ENCODE peak calls at places on chromosomes 7 and 10, in nine cellular contexts. One of them, this sample, is unnamed.

GRCh38 chr10:26486304-26486703 is 48.2 kb downstream of the APBB1IP start:
- DNase-seq in keratinocyte: peak; percentile 81
- DNase-seq in PC-3: peak; percentile 76
- DNase-seq in fibroblast of lung: peak; percentile 18
- DNase-seq in adrenal gland: no peak
- DNase-seq in A549: peak; percentile 24
- DNase-seq in ascending aorta: peak; percentile 72
- DNase-seq in heart left ventricle: no peak
- DNase-seq in heart right ventricle: peak; percentile 19
- DNase-seq in this sample: no peak

GRCh38 chr10:78390817-78391216 is 357.2 kb downstream of the RPS24 start:
- DNase-seq in keratinocyte: no peak
- DNase-seq in PC-3: no peak
- DNase-seq in fibroblast of lung: no peak
- DNase-seq in adrenal gland: no peak
- DNase-seq in A549: no peak
- DNase-seq in ascending aorta: no peak
- DNase-seq in heart left ventricle: no peak
- DNase-seq in heart right ventricle: no peak
- DNase-seq in this sample: no peak

GRCh38 chr7:116357776-116358670 is 141.5 kb upstream of the CAV2 start:
- DNase-seq in keratinocyte: peak; percentile 19
- DNase-seq in PC-3: peak; percentile 72
- DNase-seq in fibroblast of lung: peak; percentile 60
- DNase-seq in adrenal gland: no peak
- DNase-seq in A549: no peak
- DNase-seq in ascending aorta: no peak
- DNase-seq in heart left ventricle: no peak
- DNase-seq in heart right ventricle: no peak
- DNase-seq in this sample: no peak

GRCh38 chr7:117875566-117875965 is 2.3 kb upstream of the CTTNBP2 start:
- DNase-seq in keratinocyte: no peak
- DNase-seq in PC-3: peak; percentile 14
- DNase-seq in fibroblast of lung: peak; percentile 28
- DNase-seq in adrenal gland: no peak
- DNase-seq in A549: no peak
- DNase-seq in ascending aorta: no peak
- DNase-seq in heart left ventricle: no peak
- DNase-seq in heart right ventricle: no peak
- DNase-seq in this sample: no peak

GRCh38 chr10:97894092-97894491 is 44.4 kb downstream of the GOLGA7B start:
- DNase-seq in keratinocyte: no peak
- DNase-seq in PC-3: no peak
- DNase-seq in fibroblast of lung: no peak
- DNase-seq in adrenal gland: no peak
- DNase-seq in A549: no peak
- DNase-seq in ascending aorta: no peak
- DNase-seq in heart left ventricle: no peak
- DNase-seq in heart right ventricle: no peak
- DNase-seq in this sample: no peak

GRCh38 chr10:42979181-42979580 is 97.7 kb upstream of the RET start:
- DNase-seq in keratinocyte: no peak
- DNase-seq in PC-3: no peak
- DNase-seq in fibroblast of lung: no peak
- DNase-seq in adrenal gland: peak; percentile 13
- DNase-seq in A549: no peak
- DNase-seq in ascending aorta: peak; percentile 27
- DNase-seq in heart left ventricle: no peak
- DNase-seq in heart right ventricle: no peak
- DNase-seq in this sample: no peak

GRCh38 chr7:157466473-157467261 is 129.9 kb downstream of the DNAJB6 start:
- DNase-seq in keratinocyte: no peak
- DNase-seq in PC-3: no peak
- DNase-seq in fibroblast of lung: no peak
- DNase-seq in adrenal gland: no peak
- DNase-seq in A549: no peak
- DNase-seq in ascending aorta: peak; percentile 30
- DNase-seq in heart left ventricle: peak; percentile 8
- DNase-seq in heart right ventricle: no peak
- DNase-seq in this sample: no peak

GRCh38 chr7:130154501-130155317 is 50.5 kb downstream of the TMEM209 start:
- DNase-seq in keratinocyte: no peak
- DNase-seq in PC-3: peak; percentile 19
- DNase-seq in fibroblast of lung: no peak
- DNase-seq in adrenal gland: peak; percentile 72
- DNase-seq in A549: no peak
- DNase-seq in ascending aorta: peak; percentile 53
- DNase-seq in heart left ventricle: no peak
- DNase-seq in heart right ventricle: no peak
- DNase-seq in this sample: no peak

GRCh38 chr7:32470871-32471270 is 19.3 kb downstream of the LSM5 start:
- DNase-seq in keratinocyte: no peak
- DNase-seq in PC-3: no peak
- DNase-seq in fibroblast of lung: no peak
- DNase-seq in adrenal gland: no peak
- DNase-seq in A549: no peak
- DNase-seq in ascending aorta: no peak
- DNase-seq in heart left ventricle: no peak
- DNase-seq in heart right ventricle: no peak
- DNase-seq in this sample: no peak

GRCh38 chr7:18993933-18994668 is 123.3 kb downstream of the TWIST1 start:
- DNase-seq in keratinocyte: no peak
- DNase-seq in PC-3: no peak
- DNase-seq in fibroblast of lung: no peak
- DNase-seq in adrenal gland: no peak
- DNase-seq in A549: no peak
- DNase-seq in ascending aorta: no peak
- DNase-seq in heart left ventricle: no peak
- DNase-seq in heart right ventricle: no peak
- DNase-seq in this sample: no peak

GRCh38 chr10:62079885-62080559 is 178.5 kb downstream of the ARID5B start:
- DNase-seq in keratinocyte: no peak
- DNase-seq in PC-3: no peak
- DNase-seq in fibroblast of lung: no peak
- DNase-seq in adrenal gland: no peak
- DNase-seq in A549: no peak
- DNase-seq in ascending aorta: no peak
- DNase-seq in heart left ventricle: no peak
- DNase-seq in heart right ventricle: no peak
- DNase-seq in this sample: no peak

GRCh38 chr7:100400656-100401055 is 27.4 kb downstream of the PILRA start:
- DNase-seq in keratinocyte: no peak
- DNase-seq in PC-3: no peak
- DNase-seq in fibroblast of lung: no peak
- DNase-seq in adrenal gland: no peak
- DNase-seq in A549: no peak
- DNase-seq in ascending aorta: peak; percentile 37
- DNase-seq in heart left ventricle: no peak
- DNase-seq in heart right ventricle: no peak
- DNase-seq in this sample: no peak
- TF ChIP-seq CTCF in keratinocyte: no peak
- TF ChIP-seq CTCF in PC-3: no peak
- TF ChIP-seq CTCF in fibroblast of lung: no peak
- TF ChIP-seq CTCF in adrenal gland: no peak
- TF ChIP-seq CTCF in A549: no peak
- TF ChIP-seq CTCF in ascending aorta: no peak
- TF ChIP-seq CTCF in heart left ventricle: no peak
- TF ChIP-seq CTCF in heart right ventricle: no peak
- TF ChIP-seq CTCF in this sample: no peak

GRCh38 chr10:71771204-71771603 is 2.1 kb downstream of the VSIR start:
- DNase-seq in keratinocyte: no peak
- DNase-seq in PC-3: no peak
- DNase-seq in fibroblast of lung: no peak
- DNase-seq in adrenal gland: peak; percentile 59
- DNase-seq in A549: no peak
- DNase-seq in ascending aorta: no peak
- DNase-seq in heart left ventricle: no peak
- DNase-seq in heart right ventricle: no peak
- DNase-seq in this sample: no peak

GRCh38 chr10:71773221-71773971 is at the start of gene VSIR:
- DNase-seq in keratinocyte: no peak
- DNase-seq in PC-3: peak; percentile 81
- DNase-seq in fibroblast of lung: peak; percentile 72
- DNase-seq in adrenal gland: peak; percentile 88
- DNase-seq in A549: peak; percentile 81
- DNase-seq in ascending aorta: peak; percentile 96
- DNase-seq in heart left ventricle: peak; percentile 91
- DNase-seq in heart right ventricle: peak; percentile 90
- DNase-seq in this sample: peak; percentile 43

GRCh38 chr10:71770789-71771188 is 2.5 kb downstream of the VSIR start:
- DNase-seq in keratinocyte: no peak
- DNase-seq in PC-3: no peak
- DNase-seq in fibroblast of lung: no peak
- DNase-seq in adrenal gland: no peak
- DNase-seq in A549: no peak
- DNase-seq in ascending aorta: peak; percentile 86
- DNase-seq in heart left ventricle: no peak
- DNase-seq in heart right ventricle: no peak
- DNase-seq in this sample: no peak

GRCh38 chr10:71772832-71773220 is 494 bp downstream of the VSIR start:
- DNase-seq in keratinocyte: no peak
- DNase-seq in PC-3: no peak
- DNase-seq in fibroblast of lung: no peak
- DNase-seq in adrenal gland: no peak
- DNase-seq in A549: no peak
- DNase-seq in ascending aorta: no peak
- DNase-seq in heart left ventricle: no peak
- DNase-seq in heart right ventricle: no peak
- DNase-seq in this sample: no peak

GRCh38 chr10:71771821-71772617 is 1.3 kb downstream of the VSIR start:
- DNase-seq in keratinocyte: no peak
- DNase-seq in PC-3: peak; percentile 73
- DNase-seq in fibroblast of lung: peak; percentile 64
- DNase-seq in adrenal gland: peak; percentile 67
- DNase-seq in A549: peak; percentile 40
- DNase-seq in ascending aorta: peak; percentile 93
- DNase-seq in heart left ventricle: peak; percentile 82
- DNase-seq in heart right ventricle: peak; percentile 89
- DNase-seq in this sample: no peak
- H3K4me1 ChIP-seq in keratinocyte: peaks cover 41% of the 10 kb centered on the region
- H3K4me1 ChIP-seq in PC-3: peaks cover 28% of the 10 kb centered on the region
- H3K4me1 ChIP-seq in fibroblast of lung: peaks cover 46% of the 10 kb centered on the region
- H3K4me1 ChIP-seq in adrenal gland: peaks cover 72% of the 10 kb centered on the region
- H3K4me1 ChIP-seq in A549: peaks cover 62% of the 10 kb centered on the region
- H3K4me1 ChIP-seq in ascending aorta: peaks cover 40% of the 10 kb centered on the region
- H3K4me1 ChIP-seq in heart left ventricle: peaks cover 85% of the 10 kb centered on the region
- H3K4me1 ChIP-seq in heart right ventricle: peaks cover 94% of the 10 kb centered on the region
- H3K4me1 ChIP-seq in this sample: peaks cover 59% of the 10 kb centered on the region

GRCh38 chr7:134856141-134856540 is 76.7 kb downstream of the CALD1 start:
- DNase-seq in keratinocyte: no peak
- DNase-seq in PC-3: no peak
- DNase-seq in fibroblast of lung: no peak
- DNase-seq in adrenal gland: no peak
- DNase-seq in A549: no peak
- DNase-seq in ascending aorta: no peak
- DNase-seq in heart left ventricle: no peak
- DNase-seq in heart right ventricle: no peak
- DNase-seq in this sample: no peak

GRCh38 chr7:134856692-134857091 is 77.3 kb downstream of the CALD1 start:
- DNase-seq in keratinocyte: no peak
- DNase-seq in PC-3: no peak
- DNase-seq in fibroblast of lung: peak; percentile 65
- DNase-seq in adrenal gland: no peak
- DNase-seq in A549: no peak
- DNase-seq in ascending aorta: no peak
- DNase-seq in heart left ventricle: no peak
- DNase-seq in heart right ventricle: no peak
- DNase-seq in this sample: no peak

GRCh38 chr7:134857958-134858357 is 78.5 kb downstream of the CALD1 start:
- DNase-seq in keratinocyte: no peak
- DNase-seq in PC-3: no peak
- DNase-seq in fibroblast of lung: no peak
- DNase-seq in adrenal gland: no peak
- DNase-seq in A549: no peak
- DNase-seq in ascending aorta: no peak
- DNase-seq in heart left ventricle: no peak
- DNase-seq in heart right ventricle: no peak
- DNase-seq in this sample: no peak

GRCh38 chr7:134854816-134855215 is 75.4 kb downstream of the CALD1 start:
- DNase-seq in keratinocyte: no peak
- DNase-seq in PC-3: no peak
- DNase-seq in fibroblast of lung: no peak
- DNase-seq in adrenal gland: no peak
- DNase-seq in A549: no peak
- DNase-seq in ascending aorta: peak; percentile 65
- DNase-seq in heart left ventricle: no peak
- DNase-seq in heart right ventricle: no peak
- DNase-seq in this sample: no peak

DNA sequence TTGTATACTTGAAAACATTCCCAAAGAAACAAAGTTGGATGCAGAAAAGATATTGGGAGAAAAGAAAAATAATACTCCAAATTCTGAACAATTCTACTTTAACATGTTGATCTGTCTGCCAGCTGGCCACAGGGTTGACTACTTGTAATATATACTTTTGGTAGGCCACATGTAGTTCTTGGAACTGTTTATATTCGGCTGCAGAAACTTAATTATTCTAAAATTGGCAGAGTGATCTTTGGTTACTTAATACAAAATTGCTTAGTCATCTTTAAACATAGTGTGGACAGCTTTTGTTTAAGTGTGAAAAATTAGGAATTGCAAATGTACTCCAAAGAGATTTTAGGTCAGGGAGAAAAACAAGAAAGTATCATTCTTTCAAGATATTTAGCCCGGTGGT is 76.0 kb downstream of the CALD1 start:
- DNase-seq in keratinocyte: no peak
- DNase-seq in PC-3: no peak
- DNase-seq in fibroblast of lung: peak; percentile 67
- DNase-seq in adrenal gland: no peak
- DNase-seq in A549: no peak
- DNase-seq in ascending aorta: no peak
- DNase-seq in heart left ventricle: no peak
- DNase-seq in heart right ventricle: no peak
- DNase-seq in this sample: no peak
- H3K27ac ChIP-seq in keratinocyte: no peak overlapping the region
- H3K27ac ChIP-seq in PC-3: no peak overlapping the region
- H3K27ac ChIP-seq in fibroblast of lung: peak overlapping the region; percentile 42
- H3K27ac ChIP-seq in adrenal gland: no peak overlapping the region
- H3K27ac ChIP-seq in A549: peak overlapping the region; percentile 25
- H3K27ac ChIP-seq in ascending aorta: peak overlapping the region; percentile 74
- H3K27ac ChIP-seq in heart left ventricle: no peak overlapping the region
- H3K27ac ChIP-seq in heart right ventricle: peak overlapping the region; percentile 70
- H3K27ac ChIP-seq in this sample: peak overlapping the region; percentile 75

DNA sequence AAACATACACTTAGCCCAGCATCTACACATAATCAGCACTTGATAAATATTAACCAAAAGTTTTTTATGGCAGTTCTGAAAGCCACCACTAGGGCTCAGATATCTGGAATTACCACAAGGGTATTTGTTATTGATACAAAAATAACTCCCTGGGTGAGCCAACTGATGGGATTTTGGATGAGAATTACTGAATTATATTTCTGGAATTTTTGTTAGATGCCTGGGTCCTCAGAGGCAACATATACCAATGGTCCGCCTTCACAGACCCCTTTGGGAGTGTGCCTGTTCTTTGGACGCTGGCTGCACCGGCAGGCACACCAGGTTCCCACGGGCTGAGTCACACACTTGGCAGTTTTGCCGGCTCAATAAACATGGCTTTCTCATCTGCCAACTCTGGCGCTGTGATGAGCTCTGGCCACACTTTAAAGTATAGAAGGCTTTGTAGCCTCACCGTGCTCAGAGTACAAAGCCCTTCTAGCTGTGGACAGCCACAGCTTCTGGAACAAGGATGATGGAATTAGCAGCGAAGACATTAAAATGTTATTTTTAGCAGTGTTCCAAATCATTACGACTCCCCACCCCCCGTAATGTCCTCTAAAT is 24.5 kb upstream of the EEPD1 start:
- DNase-seq in keratinocyte: no peak
- DNase-seq in PC-3: peak; percentile 96
- DNase-seq in fibroblast of lung: peak; percentile 96
- DNase-seq in adrenal gland: peak; percentile 75
- DNase-seq in A549: peak; percentile 77
- DNase-seq in ascending aorta: peak; percentile 93
- DNase-seq in heart left ventricle: peak; percentile 75
- DNase-seq in heart right ventricle: peak; percentile 75
- DNase-seq in this sample: no peak
- TF ChIP-seq CTCF in keratinocyte: peak; percentile 60
- TF ChIP-seq CTCF in PC-3: peak; percentile 88
- TF ChIP-seq CTCF in fibroblast of lung: peak; percentile 68
- TF ChIP-seq CTCF in adrenal gland: peak; percentile 75
- TF ChIP-seq CTCF in A549: peak; percentile 72
- TF ChIP-seq CTCF in ascending aorta: peak; percentile 73
- TF ChIP-seq CTCF in heart left ventricle: peak; percentile 75
- TF ChIP-seq CTCF in heart right ventricle: peak; percentile 66
- TF ChIP-seq CTCF in this sample: peak; percentile 89

This sample was measured in esophagus squamous epithelium.